ENCODE peak calls at places on chromosome 10, in ten cellular contexts. F is osteocyte, H is AG04450, L is esophagus squamous epithelium, E is A549, W is H1, Z is GM12864, U is OCI-LY7, S is neural progenitor cell, R is Panc1. O is an unnamed sample.

GRCh38 chr10:93859049-93859655 is 34.6 kb upstream of the SLC35G1 start:
- DNase-seq in W (no peak), S (peak), R (no peak), E (peak), H (no peak), L (no peak), U (peak), Z (no peak), F (no peak), O (no peak)

GRCh38 chr10:56123247-56123646 is 237.8 kb downstream of the ZWINT start:
- DNase-seq in R (no peak), F (no peak), U (no peak), L (no peak), H (no peak), Z (no peak), S (no peak), W (no peak), E (no peak), O (no peak)

GRCh38 chr10:51999089-51999488 is 299.7 kb upstream of the CSTF2T start:
- DNase-seq in S (no peak), E (no peak), Z (no peak), F (no peak), W (no peak), U (no peak), R (no peak), L (no peak), H (no peak), O (no peak)

GRCh38 chr10:120465138-120465537 is 8.1 kb downstream of the PLPP4 start:
- DNase-seq in W (no peak), F (no peak), L (no peak), R (no peak), Z (no peak), H (no peak), E (no peak), U (no peak), S (no peak), O (no peak)

GRCh38 chr10:60901561-60902235 is 42.3 kb downstream of the RHOBTB1 start:
- DNase-seq in U (no peak), Z (no peak), H (no peak), R (no peak), W (no peak), E (no peak), F (no peak), S (no peak), L (no peak), O (no peak)

GRCh38 chr10:110758898-110759297 is 112.8 kb upstream of the PDCD4 start:
- DNase-seq in H (no peak), E (no peak), Z (no peak), R (no peak), F (no peak), U (no peak), L (no peak), W (no peak), S (peak), O (no peak)

GRCh38 chr10:100621360-100622205 is 85.8 kb downstream of the HIF1AN start:
- DNase-seq in S (no peak), W (no peak), E (no peak), F (no peak), R (no peak), U (no peak), H (no peak), Z (no peak), L (no peak), O (no peak)

GRCh38 chr10:101290415-101290814 is 61.2 kb upstream of the LBX1 start:
- DNase-seq in U (no peak), F (no peak), E (no peak), R (no peak), L (no peak), S (no peak), W (no peak), Z (no peak), H (no peak), O (no peak)

GRCh38 chr10:103917326-103918052 is 495 bp downstream of the STN1 start:
- DNase-seq in Z (no peak), W (no peak), S (peak), U (peak), R (no peak), F (no peak), H (no peak), E (peak), L (no peak), O (peak)

GRCh38 chr10:113879691-113880090 is 25.2 kb downstream of the NHLRC2 start:
- DNase-seq in U (no peak), Z (no peak), F (no peak), L (no peak), W (no peak), S (no peak), H (no peak), E (no peak), R (no peak), O (peak)

GRCh38 chr10:29499993-29500537 is 134.7 kb downstream of the SVIL start:
- DNase-seq in W (no peak), F (peak), Z (no peak), S (no peak), E (no peak), R (no peak), U (no peak), H (no peak), L (no peak), O (no peak)

GRCh38 chr10:113005380-113005779 is 55.3 kb downstream of the TCF7L2 start:
- DNase-seq in E (no peak), F (no peak), L (no peak), Z (no peak), S (no peak), W (no peak), U (no peak), H (no peak), R (no peak), O (no peak)

GRCh38 chr10:101529207-101529606 is 58.9 kb downstream of the POLL start:
- DNase-seq in Z (no peak), S (peak), W (no peak), E (no peak), U (no peak), F (no peak), R (no peak), L (no peak), H (no peak), O (no peak)

GRCh38 chr10:114607358-114607998 is 50.6 kb downstream of the ABLIM1 start:
- DNase-seq in W (no peak), S (no peak), U (no peak), Z (no peak), E (no peak), R (no peak), L (no peak), F (no peak), H (no peak), O (no peak)

GRCh38 chr10:13659887-13660544 is 73.3 kb downstream of the PRPF18 start:
- DNase-seq in U (peak), W (peak), R (no peak), S (peak), H (peak), L (no peak), Z (peak), F (no peak), E (peak), O (peak)

GRCh38 chr10:19702215-19702614 is 114.0 kb upstream of the PLXDC2 start:
- DNase-seq in U (no peak), F (no peak), W (no peak), S (no peak), L (no peak), Z (no peak), R (no peak), E (no peak), H (no peak), O (no peak)

GRCh38 chr10:90777614-90778013 is 80.2 kb downstream of the HTR7 start:
- DNase-seq in F (no peak), L (no peak), W (no peak), S (no peak), H (no peak), Z (no peak), R (no peak), E (no peak), U (no peak), O (no peak)

GRCh38 chr10:79298403-79299244 is 48.6 kb upstream of the PPIF start:
- DNase-seq in H (peak), W (no peak), L (no peak), U (no peak), R (no peak), S (no peak), E (peak), F (no peak), Z (no peak), O (no peak)

GRCh38 chr10:114925675-114926204 is 12.3 kb upstream of the TRUB1 start:
- DNase-seq in U (no peak), R (no peak), S (no peak), F (no peak), E (no peak), W (no peak), H (no peak), L (no peak), Z (no peak), O (peak)

GRCh38 chr10:75847477-75847876 is 416.1 kb downstream of the LRMDA start:
- DNase-seq in W (no peak), Z (no peak), U (no peak), E (no peak), H (no peak), S (no peak), F (no peak), L (no peak), R (no peak), O (no peak)

GRCh38 chr10:72048450-72049124 is 39.8 kb downstream of the SPOCK2 start:
- DNase-seq in L (peak), F (peak), Z (peak), R (peak), H (peak), W (peak), U (peak), S (peak), E (peak), O (peak)

GRCh38 chr10:72045586-72045985 is 42.8 kb downstream of the SPOCK2 start:
- DNase-seq in W (no peak), H (no peak), E (no peak), R (no peak), L (no peak), Z (no peak), U (no peak), S (no peak), F (no peak), O (no peak)

GRCh38 chr10:72043016-72043834 is 45.1 kb downstream of the SPOCK2 start:
- DNase-seq in E (no peak), W (no peak), R (no peak), L (no peak), F (no peak), U (no peak), S (no peak), Z (no peak), H (no peak), O (no peak)

GRCh38 chr10:72041491-72041890 is 46.9 kb downstream of the SPOCK2 start:
- DNase-seq in R (no peak), W (no peak), U (no peak), H (no peak), F (no peak), S (no peak), Z (no peak), L (no peak), E (no peak), O (no peak)

GRCh38 chr10:72044417-72045041 is 43.8 kb downstream of the SPOCK2 start:
- DNase-seq in S (peak), E (no peak), R (no peak), Z (no peak), F (no peak), H (no peak), W (no peak), U (no peak), L (no peak), O (no peak)
- TF ChIP-seq CTCF in S (peak), E (peak), R (peak), Z (no peak), F (peak), H (peak), W (peak), U (no peak), L (peak), O (no peak)

DNA sequence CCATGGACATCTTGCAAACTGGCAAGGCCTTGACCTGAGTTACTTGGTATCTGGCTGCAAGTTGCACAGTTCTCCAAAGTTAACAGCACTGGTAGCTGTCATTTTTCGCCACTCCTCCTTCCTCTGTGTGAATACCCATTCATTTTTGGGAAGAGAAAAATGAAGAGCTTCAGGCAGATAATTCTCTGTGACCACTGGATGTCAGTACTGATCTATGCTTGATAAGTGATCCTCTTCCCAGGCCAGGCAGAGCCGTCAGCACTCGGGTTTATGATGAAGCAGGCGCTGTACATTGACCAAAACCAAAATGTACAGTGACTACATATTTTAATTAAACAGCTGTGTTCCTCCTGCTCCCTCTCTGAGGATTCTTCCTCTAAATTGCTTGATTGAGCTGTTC is 55.9 kb upstream of the PDZD8 start:
- DNase-seq in E (peak), F (no peak), S (peak), W (no peak), R (no peak), Z (no peak), L (no peak), H (no peak), U (no peak), O (no peak)
- TF ChIP-seq CTCF in E (peak), F (peak), S (peak), W (no peak), R (peak), Z (no peak), L (no peak), H (no peak), U (no peak), O (no peak)

GRCh38 chr10:77692782-77693181 is 55.2 kb upstream of the KCNMA1 start:
- DNase-seq in W (no peak), F (peak), R (no peak), Z (no peak), S (no peak), H (peak), L (no peak), U (no peak), E (no peak), O (no peak)
- TF ChIP-seq CTCF in W (no peak), F (no peak), R (no peak), Z (no peak), S (no peak), H (peak), L (no peak), U (no peak), E (no peak), O (no peak)

GRCh38 chr10:15370741-15371701 is at the start of gene FAM171A1:
- DNase-seq in U (no peak), H (no peak), W (peak), E (peak), R (no peak), S (peak), Z (no peak), F (peak), L (no peak), O (peak)
- TF ChIP-seq CTCF in U (no peak), H (peak), W (peak), E (peak), R (peak), S (peak), Z (peak), F (peak), L (no peak), O (peak)

DNA sequence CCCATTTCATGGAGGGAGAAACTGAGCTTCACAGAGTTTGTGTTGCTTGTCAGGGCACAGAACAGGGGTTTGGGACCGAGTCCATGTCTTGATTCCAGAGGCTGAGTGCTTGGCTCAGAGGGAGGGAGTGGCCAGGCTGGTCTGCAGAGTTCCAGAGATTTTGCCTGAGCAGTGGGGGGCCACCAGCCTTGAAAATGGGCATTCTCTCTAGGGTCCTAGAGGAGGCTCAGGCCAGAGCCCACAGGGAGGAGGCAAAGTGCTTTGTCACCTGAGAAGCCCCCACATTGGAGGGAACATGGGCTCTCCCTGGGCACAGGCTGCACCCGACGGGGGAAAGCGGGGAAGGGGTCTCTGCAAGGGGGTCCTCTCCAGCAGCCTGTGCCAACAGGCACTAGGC is 51.5 kb downstream of the DOCK1 start:
- DNase-seq in F (peak), L (no peak), U (no peak), R (no peak), S (no peak), W (no peak), Z (no peak), H (no peak), E (no peak), O (no peak)
- TF ChIP-seq CTCF in F (no peak), L (no peak), U (no peak), R (no peak), S (no peak), W (no peak), Z (no peak), H (no peak), E (no peak), O (no peak)